ENCODE peak calls at places on chromosomes 7 and 10, in seven cellular contexts. One of them, this sample, is unnamed.

GRCh38 chr10:13990392-13990805 is 340.3 kb downstream of the FRMD4A start:
- DNase-seq in endodermal cell: no peak
- DNase-seq in T-helper 9 cell: no peak
- DNase-seq in IMR-90: peak; percentile 14
- DNase-seq in stimulated activated CD4-positive, alpha-beta T cell treated with anti-CD3 and anti-CD28 coated beads, Interleukin-2, amount 100 ng/mL, for 48 hours: no peak
- DNase-seq in kidney: no peak
- DNase-seq in left cardiac atrium: peak; percentile 59
- DNase-seq in this sample: no peak

GRCh38 chr10:24518981-24519597 is 204.6 kb downstream of the ARHGAP21 start:
- DNase-seq in stimulated activated CD4-positive, alpha-beta T cell treated with anti-CD3 and anti-CD28 coated beads, Interleukin-2, amount 100 ng/mL, for 48 hours: peak; percentile 60
- DNase-seq in T-helper 9 cell: peak; percentile 20
- DNase-seq in endodermal cell: peak; percentile 87
- DNase-seq in left cardiac atrium: peak; percentile 69
- DNase-seq in IMR-90: peak; percentile 60
- DNase-seq in kidney: no peak
- DNase-seq in this sample: no peak

GRCh38 chr7:138970979-138971378 is 10.2 kb downstream of the KIAA1549 start:
- DNase-seq in endodermal cell: peak; percentile 31
- DNase-seq in kidney: no peak
- DNase-seq in stimulated activated CD4-positive, alpha-beta T cell treated with anti-CD3 and anti-CD28 coated beads, Interleukin-2, amount 100 ng/mL, for 48 hours: no peak
- DNase-seq in left cardiac atrium: no peak
- DNase-seq in IMR-90: no peak
- DNase-seq in T-helper 9 cell: no peak
- DNase-seq in this sample: no peak

GRCh38 chr7:27132214-27132613 is 1.7 kb upstream of the HOXA4 start:
- DNase-seq in endodermal cell: no peak
- DNase-seq in T-helper 9 cell: no peak
- DNase-seq in IMR-90: no peak
- DNase-seq in stimulated activated CD4-positive, alpha-beta T cell treated with anti-CD3 and anti-CD28 coated beads, Interleukin-2, amount 100 ng/mL, for 48 hours: no peak
- DNase-seq in kidney: no peak
- DNase-seq in left cardiac atrium: no peak
- DNase-seq in this sample: no peak

GRCh38 chr10:70879244-70879643 is 9.1 kb downstream of the PCBD1 start:
- DNase-seq in kidney: no peak
- DNase-seq in T-helper 9 cell: no peak
- DNase-seq in endodermal cell: no peak
- DNase-seq in stimulated activated CD4-positive, alpha-beta T cell treated with anti-CD3 and anti-CD28 coated beads, Interleukin-2, amount 100 ng/mL, for 48 hours: no peak
- DNase-seq in IMR-90: no peak
- DNase-seq in left cardiac atrium: no peak
- DNase-seq in this sample: no peak

GRCh38 chr10:107984149-107984548 is 819.6 kb upstream of the SORCS1 start:
- DNase-seq in IMR-90: no peak
- DNase-seq in stimulated activated CD4-positive, alpha-beta T cell treated with anti-CD3 and anti-CD28 coated beads, Interleukin-2, amount 100 ng/mL, for 48 hours: no peak
- DNase-seq in endodermal cell: no peak
- DNase-seq in T-helper 9 cell: no peak
- DNase-seq in left cardiac atrium: no peak
- DNase-seq in kidney: no peak
- DNase-seq in this sample: no peak

GRCh38 chr7:155316427-155317113 is 18.9 kb downstream of the INSIG1 start:
- DNase-seq in kidney: no peak
- DNase-seq in left cardiac atrium: no peak
- DNase-seq in endodermal cell: no peak
- DNase-seq in T-helper 9 cell: no peak
- DNase-seq in IMR-90: no peak
- DNase-seq in stimulated activated CD4-positive, alpha-beta T cell treated with anti-CD3 and anti-CD28 coated beads, Interleukin-2, amount 100 ng/mL, for 48 hours: no peak
- DNase-seq in this sample: no peak

GRCh38 chr7:42939457-42940240 is 7.5 kb downstream of the MRPL32 start:
- DNase-seq in T-helper 9 cell: no peak
- DNase-seq in stimulated activated CD4-positive, alpha-beta T cell treated with anti-CD3 and anti-CD28 coated beads, Interleukin-2, amount 100 ng/mL, for 48 hours: no peak
- DNase-seq in left cardiac atrium: no peak
- DNase-seq in endodermal cell: no peak
- DNase-seq in IMR-90: no peak
- DNase-seq in kidney: no peak
- DNase-seq in this sample: no peak

GRCh38 chr7:12403287-12404181 is at the start of gene VWDE:
- DNase-seq in endodermal cell: peak; percentile 94
- DNase-seq in kidney: peak; percentile 79
- DNase-seq in IMR-90: no peak
- DNase-seq in stimulated activated CD4-positive, alpha-beta T cell treated with anti-CD3 and anti-CD28 coated beads, Interleukin-2, amount 100 ng/mL, for 48 hours: peak; percentile 49
- DNase-seq in T-helper 9 cell: peak; percentile 52
- DNase-seq in left cardiac atrium: peak; percentile 54
- DNase-seq in this sample: peak; percentile 78

GRCh38 chr10:87608756-87609155 is 50.9 kb upstream of the PAPSS2 start:
- DNase-seq in stimulated activated CD4-positive, alpha-beta T cell treated with anti-CD3 and anti-CD28 coated beads, Interleukin-2, amount 100 ng/mL, for 48 hours: no peak
- DNase-seq in T-helper 9 cell: no peak
- DNase-seq in IMR-90: no peak
- DNase-seq in kidney: no peak
- DNase-seq in left cardiac atrium: no peak
- DNase-seq in endodermal cell: no peak
- DNase-seq in this sample: no peak

GRCh38 chr7:103148131-103148993 is 537 bp downstream of the NAPEPLD start:
- DNase-seq in endodermal cell: no peak
- DNase-seq in stimulated activated CD4-positive, alpha-beta T cell treated with anti-CD3 and anti-CD28 coated beads, Interleukin-2, amount 100 ng/mL, for 48 hours: no peak
- DNase-seq in T-helper 9 cell: no peak
- DNase-seq in kidney: no peak
- DNase-seq in IMR-90: no peak
- DNase-seq in left cardiac atrium: no peak
- DNase-seq in this sample: no peak

GRCh38 chr10:102815790-102816549 is 21.2 kb downstream of the CYP17A1 start:
- DNase-seq in endodermal cell: no peak
- DNase-seq in IMR-90: peak; percentile 96
- DNase-seq in left cardiac atrium: peak; percentile 57
- DNase-seq in stimulated activated CD4-positive, alpha-beta T cell treated with anti-CD3 and anti-CD28 coated beads, Interleukin-2, amount 100 ng/mL, for 48 hours: no peak
- DNase-seq in T-helper 9 cell: no peak
- DNase-seq in kidney: peak; percentile 76
- DNase-seq in this sample: no peak

GRCh38 chr7:116801092-116801710 is 61.2 kb upstream of the CAPZA2 start:
- DNase-seq in T-helper 9 cell: no peak
- DNase-seq in endodermal cell: no peak
- DNase-seq in left cardiac atrium: no peak
- DNase-seq in IMR-90: peak; percentile 87
- DNase-seq in stimulated activated CD4-positive, alpha-beta T cell treated with anti-CD3 and anti-CD28 coated beads, Interleukin-2, amount 100 ng/mL, for 48 hours: no peak
- DNase-seq in kidney: no peak
- DNase-seq in this sample: no peak

GRCh38 chr10:121919666-121920065 is 8.2 kb downstream of the ATE1 start:
- DNase-seq in IMR-90: no peak
- DNase-seq in left cardiac atrium: no peak
- DNase-seq in kidney: no peak
- DNase-seq in T-helper 9 cell: no peak
- DNase-seq in endodermal cell: no peak
- DNase-seq in stimulated activated CD4-positive, alpha-beta T cell treated with anti-CD3 and anti-CD28 coated beads, Interleukin-2, amount 100 ng/mL, for 48 hours: no peak
- DNase-seq in this sample: no peak

GRCh38 chr10:132333386-132333785 is 1.4 kb downstream of the LRRC27 start:
- DNase-seq in stimulated activated CD4-positive, alpha-beta T cell treated with anti-CD3 and anti-CD28 coated beads, Interleukin-2, amount 100 ng/mL, for 48 hours: no peak
- DNase-seq in endodermal cell: no peak
- DNase-seq in kidney: no peak
- DNase-seq in left cardiac atrium: no peak
- DNase-seq in T-helper 9 cell: no peak
- DNase-seq in IMR-90: no peak
- DNase-seq in this sample: no peak

GRCh38 chr10:43923328-43923727 is 274.6 kb upstream of the ZNF32 start:
- DNase-seq in stimulated activated CD4-positive, alpha-beta T cell treated with anti-CD3 and anti-CD28 coated beads, Interleukin-2, amount 100 ng/mL, for 48 hours: no peak
- DNase-seq in left cardiac atrium: no peak
- DNase-seq in endodermal cell: no peak
- DNase-seq in kidney: no peak
- DNase-seq in T-helper 9 cell: no peak
- DNase-seq in IMR-90: no peak
- DNase-seq in this sample: no peak

GRCh38 chr10:124384142-124384541 is 34.6 kb downstream of the OAT start:
- DNase-seq in endodermal cell: no peak
- DNase-seq in IMR-90: no peak
- DNase-seq in T-helper 9 cell: no peak
- DNase-seq in left cardiac atrium: no peak
- DNase-seq in kidney: no peak
- DNase-seq in stimulated activated CD4-positive, alpha-beta T cell treated with anti-CD3 and anti-CD28 coated beads, Interleukin-2, amount 100 ng/mL, for 48 hours: no peak
- DNase-seq in this sample: no peak

GRCh38 chr10:69650589-69651261 is 20.7 kb downstream of the FAM241B start:
- DNase-seq in stimulated activated CD4-positive, alpha-beta T cell treated with anti-CD3 and anti-CD28 coated beads, Interleukin-2, amount 100 ng/mL, for 48 hours: no peak
- DNase-seq in IMR-90: no peak
- DNase-seq in T-helper 9 cell: no peak
- DNase-seq in left cardiac atrium: no peak
- DNase-seq in kidney: no peak
- DNase-seq in endodermal cell: no peak
- DNase-seq in this sample: peak; percentile 47

GRCh38 chr7:30380294-30380693 is 95.9 kb downstream of the ZNRF2 start:
- DNase-seq in left cardiac atrium: no peak
- DNase-seq in stimulated activated CD4-positive, alpha-beta T cell treated with anti-CD3 and anti-CD28 coated beads, Interleukin-2, amount 100 ng/mL, for 48 hours: no peak
- DNase-seq in endodermal cell: no peak
- DNase-seq in IMR-90: no peak
- DNase-seq in kidney: no peak
- DNase-seq in T-helper 9 cell: no peak
- DNase-seq in this sample: no peak

GRCh38 chr10:13404791-13405190 is 56.7 kb upstream of the SEPHS1 start:
- DNase-seq in IMR-90: no peak
- DNase-seq in T-helper 9 cell: no peak
- DNase-seq in kidney: no peak
- DNase-seq in left cardiac atrium: no peak
- DNase-seq in stimulated activated CD4-positive, alpha-beta T cell treated with anti-CD3 and anti-CD28 coated beads, Interleukin-2, amount 100 ng/mL, for 48 hours: no peak
- DNase-seq in endodermal cell: no peak
- DNase-seq in this sample: no peak

GRCh38 chr10:11793762-11794479 is 29.2 kb upstream of the PROSER2 start:
- DNase-seq in left cardiac atrium: no peak
- DNase-seq in stimulated activated CD4-positive, alpha-beta T cell treated with anti-CD3 and anti-CD28 coated beads, Interleukin-2, amount 100 ng/mL, for 48 hours: no peak
- DNase-seq in endodermal cell: peak; percentile 83
- DNase-seq in IMR-90: peak; percentile 80
- DNase-seq in T-helper 9 cell: no peak
- DNase-seq in kidney: no peak
- DNase-seq in this sample: no peak

GRCh38 chr10:107749235-107749634 is 584.7 kb upstream of the SORCS1 start:
- DNase-seq in left cardiac atrium: no peak
- DNase-seq in T-helper 9 cell: no peak
- DNase-seq in kidney: no peak
- DNase-seq in stimulated activated CD4-positive, alpha-beta T cell treated with anti-CD3 and anti-CD28 coated beads, Interleukin-2, amount 100 ng/mL, for 48 hours: no peak
- DNase-seq in endodermal cell: no peak
- DNase-seq in IMR-90: no peak
- DNase-seq in this sample: no peak

GRCh38 chr10:7488418-7488829 is 77.6 kb upstream of the SFMBT2 start:
- DNase-seq in stimulated activated CD4-positive, alpha-beta T cell treated with anti-CD3 and anti-CD28 coated beads, Interleukin-2, amount 100 ng/mL, for 48 hours: no peak
- DNase-seq in endodermal cell: no peak
- DNase-seq in IMR-90: peak; percentile 15
- DNase-seq in T-helper 9 cell: no peak
- DNase-seq in left cardiac atrium: no peak
- DNase-seq in kidney: no peak
- DNase-seq in this sample: no peak

GRCh38 chr10:52318136-52318810 is 4.2 kb downstream of the DKK1 start:
- DNase-seq in kidney: no peak
- DNase-seq in stimulated activated CD4-positive, alpha-beta T cell treated with anti-CD3 and anti-CD28 coated beads, Interleukin-2, amount 100 ng/mL, for 48 hours: no peak
- DNase-seq in IMR-90: peak; percentile 68
- DNase-seq in T-helper 9 cell: no peak
- DNase-seq in left cardiac atrium: no peak
- DNase-seq in endodermal cell: no peak
- DNase-seq in this sample: no peak

GRCh38 chr10:104029528-104029875 is 56.2 kb downstream of the COL17A1 start:
- DNase-seq in IMR-90: peak; percentile 63
- DNase-seq in kidney: no peak
- DNase-seq in stimulated activated CD4-positive, alpha-beta T cell treated with anti-CD3 and anti-CD28 coated beads, Interleukin-2, amount 100 ng/mL, for 48 hours: no peak
- DNase-seq in T-helper 9 cell: no peak
- DNase-seq in left cardiac atrium: peak; percentile 91
- DNase-seq in endodermal cell: no peak
- DNase-seq in this sample: no peak

GRCh38 chr10:44647877-44648542 is 263.1 kb upstream of the CXCL12 start:
- DNase-seq in kidney: peak; percentile 64
- DNase-seq in left cardiac atrium: peak; percentile 34
- DNase-seq in IMR-90: peak; percentile 71
- DNase-seq in stimulated activated CD4-positive, alpha-beta T cell treated with anti-CD3 and anti-CD28 coated beads, Interleukin-2, amount 100 ng/mL, for 48 hours: no peak
- DNase-seq in T-helper 9 cell: no peak
- DNase-seq in endodermal cell: no peak
- DNase-seq in this sample: no peak

GRCh38 chr7:111438369-111439289 is 123.7 kb downstream of the IMMP2L start:
- DNase-seq in endodermal cell: no peak
- DNase-seq in T-helper 9 cell: no peak
- DNase-seq in left cardiac atrium: no peak
- DNase-seq in stimulated activated CD4-positive, alpha-beta T cell treated with anti-CD3 and anti-CD28 coated beads, Interleukin-2, amount 100 ng/mL, for 48 hours: no peak
- DNase-seq in IMR-90: peak; percentile 84
- DNase-seq in kidney: no peak
- DNase-seq in this sample: no peak

GRCh38 chr10:42149027-42149700 is 489.2 kb downstream of the ZNF33B start:
- DNase-seq in kidney: peak; percentile 83
- DNase-seq in endodermal cell: peak; percentile 12
- DNase-seq in IMR-90: no peak
- DNase-seq in left cardiac atrium: peak; percentile 34
- DNase-seq in T-helper 9 cell: no peak
- DNase-seq in stimulated activated CD4-positive, alpha-beta T cell treated with anti-CD3 and anti-CD28 coated beads, Interleukin-2, amount 100 ng/mL, for 48 hours: no peak
- DNase-seq in this sample: peak; percentile 66

GRCh38 chr7:2878306-2878705 is 34.2 kb upstream of the GNA12 start:
- DNase-seq in left cardiac atrium: no peak
- DNase-seq in endodermal cell: no peak
- DNase-seq in stimulated activated CD4-positive, alpha-beta T cell treated with anti-CD3 and anti-CD28 coated beads, Interleukin-2, amount 100 ng/mL, for 48 hours: no peak
- DNase-seq in kidney: no peak
- DNase-seq in T-helper 9 cell: no peak
- DNase-seq in IMR-90: no peak
- DNase-seq in this sample: no peak

GRCh38 chr10:86685893-86686632 is 17.8 kb downstream of the LDB3 start:
- DNase-seq in left cardiac atrium: no peak
- DNase-seq in T-helper 9 cell: no peak
- DNase-seq in IMR-90: no peak
- DNase-seq in endodermal cell: no peak
- DNase-seq in kidney: peak; percentile 62
- DNase-seq in stimulated activated CD4-positive, alpha-beta T cell treated with anti-CD3 and anti-CD28 coated beads, Interleukin-2, amount 100 ng/mL, for 48 hours: no peak
- DNase-seq in this sample: no peak

GRCh38 chr7:28018020-28018419 is 162.6 kb downstream of the JAZF1 start:
- DNase-seq in T-helper 9 cell: no peak
- DNase-seq in stimulated activated CD4-positive, alpha-beta T cell treated with anti-CD3 and anti-CD28 coated beads, Interleukin-2, amount 100 ng/mL, for 48 hours: no peak
- DNase-seq in endodermal cell: no peak
- DNase-seq in left cardiac atrium: no peak
- DNase-seq in kidney: no peak
- DNase-seq in IMR-90: no peak
- DNase-seq in this sample: no peak

GRCh38 chr7:101983147-101983811 is 165.9 kb downstream of the CUX1 start:
- DNase-seq in T-helper 9 cell: no peak
- DNase-seq in IMR-90: no peak
- DNase-seq in left cardiac atrium: no peak
- DNase-seq in endodermal cell: no peak
- DNase-seq in kidney: no peak
- DNase-seq in stimulated activated CD4-positive, alpha-beta T cell treated with anti-CD3 and anti-CD28 coated beads, Interleukin-2, amount 100 ng/mL, for 48 hours: no peak
- DNase-seq in this sample: no peak

GRCh38 chr7:107161415-107161814 is 7.4 kb upstream of the HBP1 start:
- DNase-seq in T-helper 9 cell: no peak
- DNase-seq in kidney: no peak
- DNase-seq in endodermal cell: no peak
- DNase-seq in stimulated activated CD4-positive, alpha-beta T cell treated with anti-CD3 and anti-CD28 coated beads, Interleukin-2, amount 100 ng/mL, for 48 hours: no peak
- DNase-seq in IMR-90: no peak
- DNase-seq in left cardiac atrium: no peak
- DNase-seq in this sample: no peak

GRCh38 chr7:1536768-1537630 is 6.5 kb downstream of the MAFK start:
- DNase-seq in kidney: peak; percentile 99
- DNase-seq in IMR-90: peak; percentile 99
- DNase-seq in stimulated activated CD4-positive, alpha-beta T cell treated with anti-CD3 and anti-CD28 coated beads, Interleukin-2, amount 100 ng/mL, for 48 hours: no peak
- DNase-seq in endodermal cell: peak; percentile 94
- DNase-seq in T-helper 9 cell: no peak
- DNase-seq in left cardiac atrium: peak; percentile 97
- DNase-seq in this sample: peak; percentile 86

GRCh38 chr10:5896765-5897340 is 6.8 kb downstream of the FBH1 start:
- DNase-seq in T-helper 9 cell: no peak
- DNase-seq in kidney: no peak
- DNase-seq in endodermal cell: no peak
- DNase-seq in left cardiac atrium: no peak
- DNase-seq in IMR-90: no peak
- DNase-seq in stimulated activated CD4-positive, alpha-beta T cell treated with anti-CD3 and anti-CD28 coated beads, Interleukin-2, amount 100 ng/mL, for 48 hours: no peak
- DNase-seq in this sample: no peak

GRCh38 chr10:70054902-70055301 is 2.3 kb downstream of the MACROH2A2 start:
- DNase-seq in endodermal cell: peak; percentile 79
- DNase-seq in T-helper 9 cell: no peak
- DNase-seq in kidney: no peak
- DNase-seq in stimulated activated CD4-positive, alpha-beta T cell treated with anti-CD3 and anti-CD28 coated beads, Interleukin-2, amount 100 ng/mL, for 48 hours: no peak
- DNase-seq in left cardiac atrium: no peak
- DNase-seq in IMR-90: no peak
- DNase-seq in this sample: no peak

GRCh38 chr7:35430547-35431153 is 176.8 kb upstream of the TBX20 start:
- DNase-seq in T-helper 9 cell: no peak
- DNase-seq in left cardiac atrium: no peak
- DNase-seq in endodermal cell: peak; percentile 78
- DNase-seq in kidney: no peak
- DNase-seq in stimulated activated CD4-positive, alpha-beta T cell treated with anti-CD3 and anti-CD28 coated beads, Interleukin-2, amount 100 ng/mL, for 48 hours: no peak
- DNase-seq in IMR-90: no peak
- DNase-seq in this sample: no peak

GRCh38 chr10:26832960-26833359 is 27.8 kb downstream of the ABI1 start:
- DNase-seq in kidney: no peak
- DNase-seq in T-helper 9 cell: no peak
- DNase-seq in left cardiac atrium: no peak
- DNase-seq in stimulated activated CD4-positive, alpha-beta T cell treated with anti-CD3 and anti-CD28 coated beads, Interleukin-2, amount 100 ng/mL, for 48 hours: no peak
- DNase-seq in endodermal cell: peak; percentile 52
- DNase-seq in IMR-90: no peak
- DNase-seq in this sample: no peak

This sample was measured in spleen.